ENCODE peak calls at places on chromosomes 13 and 19, in seven cellular contexts. Y, A, U, L, I, M and G are unnamed samples.
A peak's percentile ranks its signal among the peaks of the same experiment; 100 is the strongest.

GRCh38 chr19:54955356-54955755 is 8.0 kb upstream of the NLRP7 start:
- DNase-seq in A (no peak), I (no peak), U (no peak), Y (no peak), L (no peak), M (no peak), G (no peak)

GRCh38 chr19:14477417-14478112 is 2.4 kb upstream of the PTGER1 start:
- DNase-seq in A (no peak), I (no peak), L (no peak), M (peak; percentile 76), Y (peak; percentile 73), U (no peak), G (no peak)

GRCh38 chr13:19984430-19985218 is 26.1 kb downstream of the ZMYM2 start:
- DNase-seq in I (no peak), U (no peak), M (no peak), A (no peak), L (peak; percentile 63), Y (peak; percentile 74), G (no peak)

GRCh38 chr13:50527612-50528509 is 315.6 kb downstream of the DLEU7 start:
- DNase-seq in M (no peak), Y (no peak), L (no peak), U (peak; percentile 9), A (no peak), I (no peak), G (no peak)

GRCh38 chr13:97627566-97627965 is 193.6 kb downstream of the RAP2A start:
- DNase-seq in Y (peak; percentile 98), L (peak; percentile 29), A (no peak), I (no peak), M (peak; percentile 81), U (peak; percentile 32), G (no peak)

GRCh38 chr19:28061111-28061510 is 1151.8 kb downstream of the UQCRFS1 start:
- DNase-seq in L (no peak), I (no peak), Y (no peak), U (peak; percentile 32), M (no peak), A (no peak), G (no peak)

GRCh38 chr13:73201601-73202000 is 142.8 kb downstream of the KLF5 start:
- DNase-seq in Y (no peak), M (no peak), A (no peak), I (no peak), U (no peak), L (no peak), G (no peak)

GRCh38 chr19:48695743-48696352 is at the start of gene FUT2:
- DNase-seq in A (peak; percentile 90), Y (no peak), U (peak; percentile 90), L (no peak), M (no peak), I (no peak), G (no peak)

GRCh38 chr19:33774751-33775150 is 21.9 kb upstream of the KCTD15 start:
- DNase-seq in Y (no peak), U (no peak), M (no peak), I (no peak), L (no peak), A (no peak), G (no peak)

GRCh38 chr19:18514800-18515682 is 6.8 kb downstream of the ELL start:
- DNase-seq in A (peak; percentile 80), Y (peak; percentile 92), M (peak; percentile 74), I (no peak), U (peak; percentile 65), L (peak; percentile 32), G (peak; percentile 92)

GRCh38 chr13:76609643-76610042 is 276.6 kb downstream of the KCTD12 start:
- DNase-seq in L (no peak), Y (no peak), A (no peak), I (no peak), M (no peak), U (no peak), G (no peak)

GRCh38 chr19:28234637-28235036 is 978.3 kb downstream of the UQCRFS1 start:
- DNase-seq in L (peak; percentile 92), I (no peak), A (no peak), Y (no peak), U (no peak), M (no peak), G (no peak)

GRCh38 chr19:55206664-55207500 is 2.4 kb downstream of the PTPRH start:
- DNase-seq in L (peak; percentile 87), Y (peak; percentile 90), I (no peak), A (peak; percentile 91), M (peak; percentile 93), U (peak; percentile 90), G (peak; percentile 95)

GRCh38 chr19:19223636-19224035 is 11.9 kb downstream of the NCAN start:
- DNase-seq in I (no peak), L (no peak), Y (no peak), A (no peak), M (no peak), U (no peak), G (no peak)

GRCh38 chr13:98977568-98978270 is at the start of gene DOCK9:
- DNase-seq in Y (peak; percentile 72), A (peak; percentile 34), M (peak; percentile 89), U (peak; percentile 68), I (no peak), L (peak; percentile 62), G (no peak)

GRCh38 chr13:25732146-25732865 is 319.5 kb downstream of the SHISA2 start:
- DNase-seq in A (no peak), L (no peak), U (no peak), M (no peak), I (no peak), Y (peak; percentile 40), G (no peak)

GRCh38 chr13:33169273-33169980 is 116.1 kb downstream of the STARD13 start:
- DNase-seq in A (no peak), M (no peak), U (no peak), L (no peak), I (no peak), Y (peak; percentile 78), G (no peak)

GRCh38 chr19:23991170-23991569 is 76.5 kb downstream of the ZNF726 start:
- DNase-seq in U (peak; percentile 57), L (no peak), A (no peak), M (no peak), Y (no peak), I (no peak), G (no peak)

GRCh38 chr19:18924684-18925213 is 5.2 kb downstream of the DDX49 start:
- DNase-seq in I (no peak), A (no peak), L (no peak), Y (no peak), U (no peak), M (no peak), G (no peak)

GRCh38 chr13:60019119-60019993 is 144.4 kb downstream of the DIAPH3 start:
- DNase-seq in I (no peak), L (no peak), M (no peak), Y (peak; percentile 77), U (no peak), A (no peak), G (no peak)

GRCh38 chr19:10863107-10863700 is 8.1 kb upstream of the CARM1 start:
- DNase-seq in I (no peak), U (peak; percentile 56), A (no peak), Y (no peak), L (peak; percentile 8), M (peak; percentile 55), G (no peak)

GRCh38 chr19:18063463-18063862 is 23.3 kb downstream of the IL12RB1 start:
- DNase-seq in Y (no peak), L (peak; percentile 59), I (peak; percentile 10), A (no peak), M (peak; percentile 28), U (no peak), G (no peak)

GRCh38 chr13:94858856-94859811 is 146.8 kb upstream of the SOX21 start:
- DNase-seq in I (no peak), U (peak; percentile 45), Y (peak; percentile 30), L (no peak), M (peak; percentile 76), A (peak; percentile 30), G (no peak)

DNA sequence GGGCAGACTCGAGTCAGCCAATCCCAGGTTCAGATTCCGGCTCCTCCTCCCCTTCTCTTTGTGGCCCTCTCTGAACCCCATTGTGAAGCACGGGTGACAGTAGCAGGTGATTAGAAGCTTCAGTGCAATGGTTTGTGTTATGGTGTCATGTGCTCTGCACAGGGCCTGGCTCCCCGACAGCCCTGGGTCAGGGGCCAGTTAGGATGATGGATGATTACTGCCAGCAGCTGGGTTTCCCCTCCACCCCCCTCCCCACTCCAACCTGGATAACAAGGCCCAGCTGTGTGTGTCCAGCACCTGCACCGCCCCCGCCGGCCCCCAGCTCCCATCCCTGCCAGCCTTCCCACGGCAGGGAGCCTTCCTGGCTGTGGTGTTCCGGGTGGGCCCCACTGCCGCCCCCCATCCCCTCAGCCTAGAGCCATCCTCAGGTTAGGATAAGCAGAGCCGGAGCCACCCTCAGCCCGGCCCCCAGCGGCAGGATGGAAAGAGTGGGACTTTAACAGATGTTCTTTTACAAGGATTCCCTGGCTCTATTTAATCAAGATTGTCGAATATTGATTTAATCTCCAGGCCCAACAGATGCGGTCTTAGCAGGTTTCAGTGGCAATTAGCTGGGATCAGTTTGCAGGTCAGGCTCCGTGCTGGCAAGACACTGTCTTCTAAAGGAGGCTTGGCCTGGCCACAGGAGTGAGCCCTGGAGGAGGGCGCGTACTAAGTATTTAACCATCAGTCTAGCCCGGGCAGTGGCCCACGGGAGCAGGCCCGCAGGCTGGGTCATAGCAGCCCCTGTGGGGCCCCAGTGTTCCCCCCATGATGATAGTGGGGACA is 156.2 kb downstream of the SIPA1L3 start:
- DNase-seq in A (no peak), Y (peak; percentile 35), U (peak; percentile 49), M (no peak), I (no peak), L (peak; percentile 46), G (no peak)
- H3K27ac ChIP-seq in A (peak overlapping the region; percentile 17), Y (no peak overlapping the region), U (no peak overlapping the region), M (no peak overlapping the region), I (no peak overlapping the region), L (peak overlapping the region; percentile 65), G (no peak overlapping the region)

GRCh38 chr19:46924874-46925547 is 64.2 kb downstream of the ARHGAP35 start:
- DNase-seq in U (peak; percentile 8), A (peak; percentile 47), M (no peak), Y (no peak), L (no peak), I (peak; percentile 11), G (no peak)
- H3K4me1 ChIP-seq in U (peaks cover 21% of the 10 kb centered on the region), A (peaks cover 23% of the 10 kb centered on the region), M (peaks cover 23% of the 10 kb centered on the region), Y (no peaks in the 10 kb centered on the region), L (peaks cover 52% of the 10 kb centered on the region), I (peaks cover 17% of the 10 kb centered on the region), G (peaks cover 11% of the 10 kb centered on the region)

DNA sequence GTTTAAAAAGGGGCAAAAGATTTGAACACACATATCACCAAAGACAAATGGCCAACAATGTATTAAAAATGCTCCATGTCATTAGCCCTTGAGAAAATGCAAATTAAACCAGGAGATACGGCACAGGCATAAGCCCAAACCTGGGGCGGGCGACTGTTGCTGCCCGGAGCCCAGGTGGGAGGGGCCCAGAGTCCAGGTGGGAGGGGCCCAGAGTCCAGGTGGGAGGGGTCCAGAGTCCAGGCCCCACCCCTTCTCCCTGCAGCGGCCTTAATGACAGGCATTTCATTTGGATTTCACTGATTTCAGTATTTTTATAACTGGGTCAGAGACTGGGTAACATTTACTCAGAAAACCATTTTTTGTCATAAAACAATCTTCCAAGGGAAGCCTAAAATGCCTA is 78.2 kb downstream of the RASA3 start:
- DNase-seq in M (peak; percentile 59), A (no peak), I (no peak), U (no peak), Y (no peak), L (no peak), G (no peak)
- H3K27ac ChIP-seq in M (no peak overlapping the region), A (no peak overlapping the region), I (no peak overlapping the region), U (no peak overlapping the region), Y (no peak overlapping the region), L (no peak overlapping the region), G (no peak overlapping the region)

GRCh38 chr19:36221474-36221873 is 6.6 kb downstream of the ZNF146 start:
- DNase-seq in M (no peak), L (no peak), U (no peak), I (no peak), A (no peak), Y (no peak), G (no peak)

GRCh38 chr19:36225219-36225892 is 10.4 kb downstream of the ZNF146 start:
- DNase-seq in I (no peak), L (no peak), U (no peak), A (no peak), M (no peak), Y (peak; percentile 72), G (no peak)

GRCh38 chr19:36222503-36222902 is 7.6 kb downstream of the ZNF146 start:
- DNase-seq in A (no peak), U (no peak), I (no peak), L (no peak), M (no peak), Y (no peak), G (no peak)
- H3K4me1 ChIP-seq in A (no peaks in the 10 kb centered on the region), U (no peaks in the 10 kb centered on the region), I (peaks cover 6% of the 10 kb centered on the region), L (peaks cover 8% of the 10 kb centered on the region), M (peaks cover 1% of the 10 kb centered on the region), Y (peaks cover 11% of the 10 kb centered on the region), G (no peaks in the 10 kb centered on the region)